ENCODE peak calls at places on chromosomes 5 and 9, in eight cellular contexts. One of them, this sample, is unnamed.

GRCh38 chr5:1801954-1802295 is 718 bp downstream of the NDUFS6 start:
- DNase-seq in OCI-LY7: peak
- DNase-seq in CD4-positive, alpha-beta T cell: no peak
- DNase-seq in astrocyte of the spinal cord: no peak
- DNase-seq in uterus: no peak
- DNase-seq in fibroblast of lung: no peak
- DNase-seq in kidney: no peak
- DNase-seq in sigmoid colon: no peak
- DNase-seq in this sample: no peak

GRCh38 chr5:10636363-10637142 is 72.7 kb downstream of the ANKRD33B start:
- DNase-seq in sigmoid colon: no peak
- DNase-seq in CD4-positive, alpha-beta T cell: no peak
- DNase-seq in fibroblast of lung: no peak
- DNase-seq in uterus: no peak
- DNase-seq in astrocyte of the spinal cord: no peak
- DNase-seq in kidney: no peak
- DNase-seq in OCI-LY7: no peak
- DNase-seq in this sample: no peak

GRCh38 chr5:98770158-98770910 is 3.1 kb upstream of the RGMB start:
- DNase-seq in astrocyte of the spinal cord: peak
- DNase-seq in fibroblast of lung: peak
- DNase-seq in uterus: peak
- DNase-seq in kidney: peak
- DNase-seq in sigmoid colon: peak
- DNase-seq in OCI-LY7: no peak
- DNase-seq in CD4-positive, alpha-beta T cell: no peak
- DNase-seq in this sample: no peak

GRCh38 chr9:94696545-94696944 is 30.0 kb upstream of the AOPEP start:
- DNase-seq in astrocyte of the spinal cord: no peak
- DNase-seq in uterus: no peak
- DNase-seq in kidney: no peak
- DNase-seq in sigmoid colon: no peak
- DNase-seq in CD4-positive, alpha-beta T cell: no peak
- DNase-seq in OCI-LY7: no peak
- DNase-seq in fibroblast of lung: no peak
- DNase-seq in this sample: no peak

GRCh38 chr9:128529191-128529590 is 23.2 kb upstream of the SPTAN1 start:
- DNase-seq in uterus: no peak
- DNase-seq in kidney: no peak
- DNase-seq in OCI-LY7: no peak
- DNase-seq in fibroblast of lung: no peak
- DNase-seq in astrocyte of the spinal cord: no peak
- DNase-seq in sigmoid colon: peak
- DNase-seq in CD4-positive, alpha-beta T cell: no peak
- DNase-seq in this sample: no peak

GRCh38 chr9:134320916-134321570 is 5.2 kb upstream of the RXRA start:
- DNase-seq in astrocyte of the spinal cord: no peak
- DNase-seq in uterus: no peak
- DNase-seq in sigmoid colon: peak
- DNase-seq in CD4-positive, alpha-beta T cell: no peak
- DNase-seq in OCI-LY7: no peak
- DNase-seq in kidney: peak
- DNase-seq in fibroblast of lung: no peak
- DNase-seq in this sample: peak

GRCh38 chr9:80066931-80067330 is 495.2 kb downstream of the TLE4 start:
- DNase-seq in sigmoid colon: no peak
- DNase-seq in astrocyte of the spinal cord: no peak
- DNase-seq in kidney: no peak
- DNase-seq in uterus: no peak
- DNase-seq in fibroblast of lung: no peak
- DNase-seq in CD4-positive, alpha-beta T cell: no peak
- DNase-seq in OCI-LY7: no peak
- DNase-seq in this sample: no peak

GRCh38 chr9:109315889-109316640 is 4.8 kb downstream of the EPB41L4B start:
- DNase-seq in uterus: no peak
- DNase-seq in OCI-LY7: no peak
- DNase-seq in astrocyte of the spinal cord: peak
- DNase-seq in sigmoid colon: no peak
- DNase-seq in CD4-positive, alpha-beta T cell: no peak
- DNase-seq in fibroblast of lung: peak
- DNase-seq in kidney: peak
- DNase-seq in this sample: peak

GRCh38 chr9:122382901-122383850 is 12.4 kb downstream of the PTGS1 start:
- DNase-seq in CD4-positive, alpha-beta T cell: no peak
- DNase-seq in uterus: no peak
- DNase-seq in astrocyte of the spinal cord: no peak
- DNase-seq in OCI-LY7: no peak
- DNase-seq in fibroblast of lung: peak
- DNase-seq in sigmoid colon: peak
- DNase-seq in kidney: no peak
- DNase-seq in this sample: no peak

GRCh38 chr5:160311491-160312138 is 749 bp downstream of the CCNJL start:
- DNase-seq in uterus: no peak
- DNase-seq in fibroblast of lung: peak
- DNase-seq in OCI-LY7: no peak
- DNase-seq in CD4-positive, alpha-beta T cell: no peak
- DNase-seq in sigmoid colon: no peak
- DNase-seq in astrocyte of the spinal cord: peak
- DNase-seq in kidney: peak
- DNase-seq in this sample: no peak

GRCh38 chr5:107501965-107502691 is 168.6 kb downstream of the EFNA5 start:
- DNase-seq in sigmoid colon: no peak
- DNase-seq in OCI-LY7: no peak
- DNase-seq in kidney: no peak
- DNase-seq in astrocyte of the spinal cord: peak
- DNase-seq in uterus: no peak
- DNase-seq in fibroblast of lung: peak
- DNase-seq in CD4-positive, alpha-beta T cell: no peak
- DNase-seq in this sample: no peak

GRCh38 chr9:129323999-129324553 is 146.0 kb upstream of the IER5L start:
- DNase-seq in uterus: peak
- DNase-seq in kidney: peak
- DNase-seq in fibroblast of lung: no peak
- DNase-seq in sigmoid colon: peak
- DNase-seq in astrocyte of the spinal cord: no peak
- DNase-seq in OCI-LY7: no peak
- DNase-seq in CD4-positive, alpha-beta T cell: no peak
- DNase-seq in this sample: no peak

GRCh38 chr5:72244862-72245371 is 75.1 kb downstream of the MRPS27 start:
- DNase-seq in sigmoid colon: no peak
- DNase-seq in OCI-LY7: peak
- DNase-seq in fibroblast of lung: peak
- DNase-seq in kidney: no peak
- DNase-seq in CD4-positive, alpha-beta T cell: no peak
- DNase-seq in uterus: peak
- DNase-seq in astrocyte of the spinal cord: peak
- DNase-seq in this sample: no peak

DNA sequence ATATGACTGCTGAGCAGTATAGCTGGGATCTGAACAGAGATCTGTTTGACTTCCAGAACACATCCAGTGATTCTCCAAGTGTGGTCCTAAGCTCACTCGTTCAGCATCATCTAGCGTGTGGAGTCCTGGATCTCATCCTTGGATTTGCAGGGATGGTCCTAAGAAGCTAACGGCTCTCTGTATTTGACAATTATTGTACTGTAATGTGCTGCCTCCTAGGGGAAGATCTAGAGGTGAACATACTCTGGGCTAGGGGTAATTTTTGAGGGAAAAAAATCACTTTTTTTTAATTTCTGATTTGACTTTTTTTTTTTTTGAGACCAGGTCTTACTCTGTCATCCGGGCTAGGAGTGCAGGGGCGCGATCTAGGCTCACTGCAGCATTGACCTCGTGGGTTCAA is 1.5 kb downstream of the SLC26A2 start:
- DNase-seq in OCI-LY7: peak
- DNase-seq in fibroblast of lung: peak
- DNase-seq in sigmoid colon: no peak
- DNase-seq in CD4-positive, alpha-beta T cell: no peak
- DNase-seq in kidney: no peak
- DNase-seq in uterus: no peak
- DNase-seq in astrocyte of the spinal cord: peak
- DNase-seq in this sample: no peak
- TF ChIP-seq CTCF in OCI-LY7: peak
- TF ChIP-seq CTCF in fibroblast of lung: peak
- TF ChIP-seq CTCF in sigmoid colon: peak
- TF ChIP-seq CTCF in CD4-positive, alpha-beta T cell: peak
- TF ChIP-seq CTCF in kidney: peak
- TF ChIP-seq CTCF in uterus: no peak
- TF ChIP-seq CTCF in astrocyte of the spinal cord: peak
- TF ChIP-seq CTCF in this sample: peak

GRCh38 chr9:131394464-131395026 is 659 bp downstream of the PRRC2B start:
- DNase-seq in sigmoid colon: peak
- DNase-seq in fibroblast of lung: no peak
- DNase-seq in kidney: peak
- DNase-seq in uterus: peak
- DNase-seq in OCI-LY7: peak
- DNase-seq in CD4-positive, alpha-beta T cell: no peak
- DNase-seq in astrocyte of the spinal cord: no peak
- DNase-seq in this sample: no peak

GRCh38 chr9:131391504-131391903 is 2.4 kb upstream of the PRRC2B start:
- DNase-seq in OCI-LY7: no peak
- DNase-seq in uterus: no peak
- DNase-seq in sigmoid colon: no peak
- DNase-seq in fibroblast of lung: no peak
- DNase-seq in astrocyte of the spinal cord: no peak
- DNase-seq in kidney: no peak
- DNase-seq in CD4-positive, alpha-beta T cell: no peak
- DNase-seq in this sample: no peak

GRCh38 chr9:131395027-131395744 is 1.3 kb downstream of the PRRC2B start:
- DNase-seq in OCI-LY7: peak
- DNase-seq in fibroblast of lung: peak
- DNase-seq in uterus: no peak
- DNase-seq in sigmoid colon: no peak
- DNase-seq in astrocyte of the spinal cord: peak
- DNase-seq in kidney: peak
- DNase-seq in CD4-positive, alpha-beta T cell: peak
- DNase-seq in this sample: peak

GRCh38 chr9:131395745-131396479 is 2.0 kb downstream of the PRRC2B start:
- DNase-seq in uterus: no peak
- DNase-seq in sigmoid colon: no peak
- DNase-seq in CD4-positive, alpha-beta T cell: no peak
- DNase-seq in kidney: peak
- DNase-seq in fibroblast of lung: no peak
- DNase-seq in astrocyte of the spinal cord: no peak
- DNase-seq in OCI-LY7: peak
- DNase-seq in this sample: no peak

GRCh38 chr9:131393622-131394463 is at the start of gene PRRC2B:
- DNase-seq in astrocyte of the spinal cord: peak
- DNase-seq in kidney: peak
- DNase-seq in fibroblast of lung: peak
- DNase-seq in OCI-LY7: peak
- DNase-seq in uterus: peak
- DNase-seq in sigmoid colon: peak
- DNase-seq in CD4-positive, alpha-beta T cell: peak
- DNase-seq in this sample: peak
- TF ChIP-seq CTCF in astrocyte of the spinal cord: peak
- TF ChIP-seq CTCF in kidney: peak
- TF ChIP-seq CTCF in fibroblast of lung: peak
- TF ChIP-seq CTCF in OCI-LY7: peak
- TF ChIP-seq CTCF in uterus: peak
- TF ChIP-seq CTCF in sigmoid colon: peak
- TF ChIP-seq CTCF in CD4-positive, alpha-beta T cell: no peak
- TF ChIP-seq CTCF in this sample: peak

DNA sequence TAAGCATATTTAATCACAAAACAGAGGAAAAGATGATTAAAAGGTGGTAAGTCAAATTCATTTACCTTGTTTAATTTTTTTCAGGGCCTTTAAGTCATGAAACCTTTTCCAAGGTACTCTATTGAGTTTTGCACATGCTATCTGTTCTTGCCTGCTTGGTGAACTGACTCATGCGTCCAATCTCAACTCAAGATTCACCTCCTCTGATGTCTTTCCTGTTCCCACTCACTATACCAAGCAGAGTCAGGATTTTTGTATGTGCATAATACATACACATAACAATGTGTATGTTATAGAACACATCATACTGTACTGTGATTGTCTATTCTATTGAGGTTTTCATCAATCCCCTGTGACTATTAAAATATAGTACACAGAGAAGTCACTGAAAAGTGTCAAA is 7.8 kb downstream of the TMEM167A start:
- DNase-seq in kidney: no peak
- DNase-seq in uterus: no peak
- DNase-seq in OCI-LY7: no peak
- DNase-seq in astrocyte of the spinal cord: no peak
- DNase-seq in sigmoid colon: no peak
- DNase-seq in fibroblast of lung: peak
- DNase-seq in CD4-positive, alpha-beta T cell: no peak
- DNase-seq in this sample: no peak
- TF ChIP-seq CTCF in kidney: no peak
- TF ChIP-seq CTCF in uterus: no peak
- TF ChIP-seq CTCF in OCI-LY7: no peak
- TF ChIP-seq CTCF in astrocyte of the spinal cord: no peak
- TF ChIP-seq CTCF in sigmoid colon: no peak
- TF ChIP-seq CTCF in fibroblast of lung: no peak
- TF ChIP-seq CTCF in CD4-positive, alpha-beta T cell: no peak
- TF ChIP-seq CTCF in this sample: no peak

GRCh38 chr5:73674669-73675004 is 48.6 kb downstream of the ARHGEF28 start:
- DNase-seq in fibroblast of lung: peak
- DNase-seq in kidney: no peak
- DNase-seq in CD4-positive, alpha-beta T cell: no peak
- DNase-seq in sigmoid colon: no peak
- DNase-seq in OCI-LY7: no peak
- DNase-seq in uterus: no peak
- DNase-seq in astrocyte of the spinal cord: no peak
- DNase-seq in this sample: no peak

GRCh38 chr5:73678322-73678740 is 52.3 kb downstream of the ARHGEF28 start:
- DNase-seq in OCI-LY7: no peak
- DNase-seq in CD4-positive, alpha-beta T cell: no peak
- DNase-seq in sigmoid colon: no peak
- DNase-seq in fibroblast of lung: no peak
- DNase-seq in kidney: no peak
- DNase-seq in uterus: no peak
- DNase-seq in astrocyte of the spinal cord: no peak
- DNase-seq in this sample: no peak

GRCh38 chr5:73672130-73672529 is 46.1 kb downstream of the ARHGEF28 start:
- DNase-seq in astrocyte of the spinal cord: no peak
- DNase-seq in kidney: no peak
- DNase-seq in fibroblast of lung: no peak
- DNase-seq in uterus: no peak
- DNase-seq in CD4-positive, alpha-beta T cell: no peak
- DNase-seq in OCI-LY7: no peak
- DNase-seq in sigmoid colon: no peak
- DNase-seq in this sample: no peak

GRCh38 chr5:73668422-73669116 is 42.6 kb downstream of the ARHGEF28 start:
- DNase-seq in uterus: no peak
- DNase-seq in sigmoid colon: no peak
- DNase-seq in CD4-positive, alpha-beta T cell: no peak
- DNase-seq in fibroblast of lung: peak
- DNase-seq in kidney: no peak
- DNase-seq in OCI-LY7: no peak
- DNase-seq in astrocyte of the spinal cord: peak
- DNase-seq in this sample: no peak

DNA sequence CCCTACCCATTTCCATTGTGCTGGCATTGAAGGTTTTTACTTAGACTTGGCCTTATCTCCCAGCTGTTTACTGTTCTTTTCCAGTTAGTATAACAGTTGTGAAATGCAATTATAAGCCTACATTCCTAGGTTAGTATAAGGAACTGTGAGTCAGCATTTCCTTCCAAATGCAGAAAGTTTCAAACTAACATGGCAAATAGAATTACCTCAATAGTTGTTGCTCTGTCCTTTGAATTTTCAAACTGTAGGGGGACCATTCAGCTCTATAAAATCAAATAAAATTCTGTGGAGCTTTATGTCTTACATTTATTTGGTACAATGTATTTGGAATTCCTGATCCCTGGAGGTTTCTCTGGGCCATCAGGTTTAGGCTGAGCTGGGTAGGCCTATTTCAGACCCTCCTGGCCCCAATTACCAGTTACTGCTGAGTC is 47.2 kb downstream of the ARHGEF28 start:
- DNase-seq in kidney: no peak
- DNase-seq in uterus: no peak
- DNase-seq in sigmoid colon: no peak
- DNase-seq in fibroblast of lung: peak
- DNase-seq in astrocyte of the spinal cord: peak
- DNase-seq in CD4-positive, alpha-beta T cell: no peak
- DNase-seq in OCI-LY7: no peak
- DNase-seq in this sample: no peak
- TF ChIP-seq CTCF in kidney: no peak
- TF ChIP-seq CTCF in uterus: no peak
- TF ChIP-seq CTCF in sigmoid colon: no peak
- TF ChIP-seq CTCF in fibroblast of lung: no peak
- TF ChIP-seq CTCF in astrocyte of the spinal cord: no peak
- TF ChIP-seq CTCF in CD4-positive, alpha-beta T cell: no peak
- TF ChIP-seq CTCF in OCI-LY7: no peak
- TF ChIP-seq CTCF in this sample: no peak

This sample was measured in CD14-positive monocyte.